ENCODE peak calls at places on chromosomes 6 and 20, in five cellular contexts. F is adrenal gland, L is lower leg skin, J is osteocyte, I is HFFc6. W is an unnamed sample.

GRCh38 chr6:88383183-88383582 is 217.0 kb upstream of the CNR1 start:
- DNase-seq in I (no peak), J (no peak), L (no peak), F (no peak), W (no peak)

GRCh38 chr6:117477988-117478852 is 4.3 kb upstream of the DCBLD1 start:
- DNase-seq in J (no peak), L (no peak), I (no peak), F (no peak), W (no peak)

GRCh38 chr6:157586088-157586414 is 205.1 kb downstream of the ZDHHC14 start:
- DNase-seq in I (no peak), L (peak), J (peak), F (no peak), W (no peak)

GRCh38 chr6:112289039-112289566 is 34.7 kb upstream of the LAMA4 start:
- DNase-seq in J (no peak), L (peak), F (peak), I (no peak), W (no peak)

GRCh38 chr20:41694796-41695195 is 76.6 kb upstream of the CHD6 start:
- DNase-seq in I (no peak), F (no peak), L (no peak), J (no peak), W (no peak)

GRCh38 chr20:17560344-17561074 is 9.4 kb upstream of the DSTN start:
- DNase-seq in J (no peak), F (no peak), I (no peak), L (no peak), W (no peak)

GRCh38 chr6:35810831-35811698 is 5.9 kb downstream of the LHFPL5 start:
- DNase-seq in J (no peak), I (peak), F (no peak), L (no peak), W (no peak)

GRCh38 chr6:49406241-49406970 is 56.6 kb downstream of the MMUT start:
- DNase-seq in I (no peak), F (no peak), J (no peak), L (no peak), W (no peak)

GRCh38 chr6:44222486-44222986 is 859 bp upstream of the SLC29A1 start:
- DNase-seq in L (no peak), F (no peak), J (no peak), I (no peak), W (no peak)

GRCh38 chr6:44220913-44221290 is 2.5 kb upstream of the SLC29A1 start:
- DNase-seq in L (no peak), J (no peak), I (no peak), F (no peak), W (no peak)

GRCh38 chr6:44221961-44222335 is 1.4 kb upstream of the SLC29A1 start:
- DNase-seq in L (no peak), J (no peak), F (no peak), I (no peak), W (no peak)

GRCh38 chr6:44219815-44220784 is 3.3 kb upstream of the SLC29A1 start:
- DNase-seq in J (no peak), I (no peak), L (no peak), F (no peak), W (no peak)

DNA sequence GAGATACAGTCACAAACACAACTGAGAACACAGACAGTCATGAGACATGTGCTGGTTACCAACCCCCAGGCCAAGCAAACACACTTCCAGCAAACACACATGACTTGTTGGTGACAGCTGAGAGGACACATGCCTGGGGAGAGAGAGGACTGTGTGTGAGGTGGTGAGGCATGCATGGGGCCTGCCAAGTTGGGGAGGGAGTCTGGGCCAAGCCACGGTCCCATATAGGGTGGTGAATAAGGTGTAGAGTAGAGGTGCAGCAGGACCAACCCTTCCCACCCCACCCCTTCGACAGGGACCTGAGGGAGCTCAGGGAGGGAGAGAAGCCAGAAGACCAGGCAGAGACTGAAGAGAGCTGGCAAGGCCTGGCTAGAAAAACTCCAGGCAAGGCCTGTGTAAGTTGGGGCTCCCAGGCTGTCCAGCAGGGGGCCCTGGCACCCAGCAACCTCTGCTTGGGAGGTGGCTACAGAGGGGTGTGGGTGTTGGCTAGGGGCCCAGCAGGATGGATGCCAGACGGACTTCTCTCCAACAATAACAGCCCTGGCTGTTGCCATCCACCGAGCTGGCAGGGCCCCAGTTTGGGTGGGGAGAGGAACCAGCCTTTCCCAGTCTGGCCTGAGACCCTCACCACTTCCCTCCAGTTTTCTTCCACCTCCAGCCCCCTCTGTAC is 2.0 kb upstream of the SLC29A1 start:
- DNase-seq in F (peak), J (peak), I (peak), L (peak), W (no peak)
- TF ChIP-seq CTCF in F (peak), J (peak), I (peak), L (no peak), W (peak)

GRCh38 chr20:62907377-62908317 is 18.7 kb downstream of the DIDO1 start:
- DNase-seq in I (no peak), J (no peak), L (no peak), F (no peak), W (no peak)
- TF ChIP-seq CTCF in I (peak), J (peak), L (no peak), F (peak), W (peak)

GRCh38 chr6:163708459-163708858 is 293.9 kb downstream of the QKI start:
- DNase-seq in I (no peak), L (peak), J (no peak), F (no peak), W (no peak)

GRCh38 chr6:163709255-163709654 is 294.7 kb downstream of the QKI start:
- DNase-seq in F (no peak), L (peak), I (no peak), J (no peak), W (no peak)

GRCh38 chr6:163706688-163707087 is 292.2 kb downstream of the QKI start:
- DNase-seq in J (peak), L (peak), F (no peak), I (no peak), W (no peak)

GRCh38 chr6:163705923-163706322 is 291.4 kb downstream of the QKI start:
- DNase-seq in I (no peak), J (peak), L (peak), F (no peak), W (no peak)

GRCh38 chr6:163707385-163708355 is 293.2 kb downstream of the QKI start:
- DNase-seq in I (no peak), F (no peak), J (no peak), L (peak), W (no peak)
- TF ChIP-seq CTCF in I (no peak), F (no peak), J (no peak), L (no peak), W (peak)

GRCh38 chr20:50274570-50275430 is 84.2 kb downstream of the CEBPB start:
- DNase-seq in I (no peak), F (peak), L (peak), J (no peak), W (no peak)
- TF ChIP-seq CTCF in I (no peak), F (no peak), L (no peak), J (no peak), W (no peak)

DNA sequence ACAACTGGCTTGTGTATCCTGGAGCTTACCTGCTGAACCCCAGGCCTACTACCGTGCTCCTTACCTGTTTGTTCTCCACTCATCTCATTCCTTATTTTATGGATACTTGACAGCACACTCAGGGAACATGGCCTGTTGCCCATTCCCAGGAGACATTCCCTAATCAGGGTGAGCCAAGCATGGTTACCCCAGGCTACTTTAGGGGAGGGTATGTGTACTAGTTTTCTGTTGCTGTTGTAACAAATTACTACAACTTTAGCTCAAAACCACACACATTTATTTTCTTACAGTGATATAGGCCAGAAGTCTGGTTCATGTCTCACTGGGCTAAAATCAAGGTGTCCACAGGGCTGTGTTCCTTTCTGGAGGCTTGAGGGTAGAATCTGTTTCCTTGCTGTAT is 15.0 kb upstream of the TRAM2 start:
- DNase-seq in F (no peak), L (peak), I (no peak), J (no peak), W (no peak)
- TF ChIP-seq CTCF in F (no peak), L (no peak), I (no peak), J (no peak), W (no peak)